ENCODE peak calls at places on chromosome 4, in ten cellular contexts. L is NCI-H1417; A is iPS DF 19.7; I is HT1080; W is stimulated activated CD8-positive, alpha-beta memory T cell treated with anti-CD3 and anti-CD28 coated beads, Interleukin-7, amount 100 ng/mL, for 4 hours; Q is CD8-positive, alpha-beta T cell; S is ovary; Y is OCI-M1; J is T-cell; Z is kidney glomerular epithelial cell. V is an unnamed sample.

GRCh38 chr4:27318740-27319139 is 458.1 kb downstream of the STIM2 start:
- DNase-seq in L (peak), A (peak), I (peak), W (no peak), Q (no peak), S (no peak), Y (peak), J (no peak), Z (no peak), V (peak)

GRCh38 chr4:56316011-56316650 is 71.2 kb downstream of the AASDH start:
- DNase-seq in L (no peak), A (no peak), I (no peak), W (no peak), Q (no peak), S (no peak), Y (no peak), J (no peak), Z (no peak), V (no peak)

GRCh38 chr4:62135565-62136156 is 935.5 kb downstream of the ADGRL3 start:
- DNase-seq in L (no peak), A (no peak), I (peak), W (no peak), Q (no peak), S (no peak), Y (no peak), J (no peak), Z (no peak), V (no peak)

GRCh38 chr4:38150766-38151165 is 190.6 kb downstream of the PTTG2 start:
- DNase-seq in L (no peak), A (no peak), I (no peak), W (no peak), Q (no peak), S (no peak), Y (no peak), J (no peak), Z (no peak), V (no peak)

GRCh38 chr4:34723606-34724005 is 1520.7 kb downstream of the ARAP2 start:
- DNase-seq in L (no peak), A (no peak), I (no peak), W (no peak), Q (no peak), S (no peak), Y (no peak), J (no peak), Z (no peak), V (no peak)

GRCh38 chr4:2932951-2933565 is 30.1 kb downstream of the NOP14 start:
- DNase-seq in L (no peak), A (no peak), I (no peak), W (no peak), Q (no peak), S (no peak), Y (no peak), J (no peak), Z (no peak), V (no peak)

GRCh38 chr4:16032871-16033505 is 50.8 kb downstream of the PROM1 start:
- DNase-seq in L (no peak), A (no peak), I (no peak), W (no peak), Q (no peak), S (no peak), Y (no peak), J (no peak), Z (peak), V (no peak)

GRCh38 chr4:179662522-179662921 is 2220.3 kb upstream of the AGA start:
- DNase-seq in L (no peak), A (no peak), I (no peak), W (no peak), Q (no peak), S (no peak), Y (no peak), J (no peak), Z (no peak), V (no peak)

GRCh38 chr4:92270908-92271307 is 32.9 kb upstream of the GRID2 start:
- DNase-seq in L (no peak), A (no peak), I (peak), W (no peak), Q (no peak), S (no peak), Y (no peak), J (no peak), Z (peak), V (no peak)

GRCh38 chr4:165297626-165298025 is 29.8 kb upstream of the MSMO1 start:
- DNase-seq in L (no peak), A (no peak), I (no peak), W (no peak), Q (no peak), S (no peak), Y (no peak), J (no peak), Z (no peak), V (no peak)

GRCh38 chr4:75345436-75345835 is 168.8 kb downstream of the RCHY1 start:
- DNase-seq in L (no peak), A (no peak), I (no peak), W (no peak), Q (no peak), S (no peak), Y (no peak), J (no peak), Z (no peak), V (no peak)

GRCh38 chr4:116055857-116056827 is 942.7 kb upstream of the NDST4 start:
- DNase-seq in L (no peak), A (no peak), I (peak), W (no peak), Q (no peak), S (no peak), Y (peak), J (no peak), Z (no peak), V (no peak)

GRCh38 chr4:101037249-101037648 is 310.1 kb downstream of the PPP3CA start:
- DNase-seq in L (no peak), A (no peak), I (peak), W (no peak), Q (no peak), S (no peak), Y (no peak), J (no peak), Z (no peak), V (no peak)

GRCh38 chr4:151169900-151170299 is 70.5 kb downstream of the RPS3A start:
- DNase-seq in L (no peak), A (no peak), I (no peak), W (no peak), Q (no peak), S (no peak), Y (no peak), J (no peak), Z (no peak), V (no peak)

GRCh38 chr4:24396988-24397387 is 187.4 kb downstream of the DHX15 start:
- DNase-seq in L (no peak), A (no peak), I (no peak), W (no peak), Q (no peak), S (no peak), Y (no peak), J (no peak), Z (no peak), V (no peak)

GRCh38 chr4:10730590-10730989 is 46.0 kb upstream of the CLNK start:
- DNase-seq in L (no peak), A (no peak), I (no peak), W (no peak), Q (no peak), S (no peak), Y (no peak), J (no peak), Z (no peak), V (no peak)

GRCh38 chr4:165864228-165864627 is 8.8 kb upstream of the TLL1 start:
- DNase-seq in L (no peak), A (no peak), I (peak), W (no peak), Q (no peak), S (no peak), Y (peak), J (no peak), Z (peak), V (no peak)

GRCh38 chr4:116561717-116562116 is 523.7 kb downstream of the TRAM1L1 start:
- DNase-seq in L (peak), A (no peak), I (no peak), W (no peak), Q (no peak), S (no peak), Y (no peak), J (no peak), Z (no peak), V (no peak)

GRCh38 chr4:147201016-147201415 is 255.4 kb upstream of the TTC29 start:
- DNase-seq in L (no peak), A (no peak), I (no peak), W (no peak), Q (no peak), S (no peak), Y (no peak), J (no peak), Z (peak), V (no peak)

V was measured in mucosa of gallbladder.